ENCODE peak calls at places on chromosomes 11 and 22, in six cellular contexts. J, W, M, Y, I and Z are unnamed samples.

GRCh38 chr11:102317099-102317767 is at the start of gene BIRC3:
- DNase-seq in J (peak; percentile 90), W (peak; percentile 69), M (peak; percentile 90), Y (peak; percentile 86), I (peak; percentile 77), Z (peak; percentile 44)

GRCh38 chr11:26144309-26144690 is 187.6 kb upstream of the ANO3 start:
- DNase-seq in J (no peak), W (no peak), M (no peak), Y (no peak), I (no peak), Z (no peak)

GRCh38 chr11:78451371-78452150 is 33.9 kb upstream of the GAB2 start:
- DNase-seq in J (no peak), W (no peak), M (no peak), Y (no peak), I (no peak), Z (no peak)

GRCh38 chr11:73386026-73386425 is 9.8 kb downstream of the RELT start:
- DNase-seq in J (no peak), W (no peak), M (no peak), Y (peak; percentile 71), I (no peak), Z (no peak)

GRCh38 chr22:24026733-24027132 is 15.6 kb downstream of the CABIN1 start:
- DNase-seq in J (no peak), W (no peak), M (no peak), Y (no peak), I (no peak), Z (no peak)

GRCh38 chr22:19873138-19873959 is 18.7 kb upstream of the GNB1L start:
- DNase-seq in J (no peak), W (peak; percentile 8), M (no peak), Y (peak; percentile 34), I (no peak), Z (no peak)

GRCh38 chr11:70595452-70595851 is 197.1 kb downstream of the CTTN start:
- DNase-seq in J (no peak), W (no peak), M (no peak), Y (peak; percentile 24), I (no peak), Z (no peak)

GRCh38 chr11:77386178-77386577 is 84.7 kb upstream of the GDPD4 start:
- DNase-seq in J (no peak), W (no peak), M (no peak), Y (no peak), I (no peak), Z (no peak)

GRCh38 chr11:70251583-70252285 is 18.8 kb upstream of the PPFIA1 start:
- DNase-seq in J (no peak), W (no peak), M (no peak), Y (peak; percentile 17), I (no peak), Z (no peak)

GRCh38 chr11:77517226-77517625 is 43.3 kb upstream of the PAK1 start:
- DNase-seq in J (no peak), W (no peak), M (no peak), Y (no peak), I (no peak), Z (no peak)

GRCh38 chr11:119671561-119672015 is 57.4 kb downstream of the NECTIN1 start:
- DNase-seq in J (no peak), W (peak; percentile 45), M (no peak), Y (peak; percentile 64), I (no peak), Z (no peak)

GRCh38 chr11:69950621-69951020 is 127.5 kb upstream of the ANO1 start:
- DNase-seq in J (no peak), W (no peak), M (no peak), Y (peak; percentile 4), I (no peak), Z (no peak)

GRCh38 chr11:64712430-64713030 is 10.5 kb downstream of the NRXN2 start:
- DNase-seq in J (no peak), W (no peak), M (no peak), Y (no peak), I (no peak), Z (no peak)

GRCh38 chr22:37018815-37019308 is 385 bp downstream of the TST start:
- DNase-seq in J (peak; percentile 67), W (peak; percentile 87), M (no peak), Y (peak; percentile 84), I (no peak), Z (no peak)

GRCh38 chr11:106228996-106229395 is 151.5 kb downstream of the AASDHPPT start:
- DNase-seq in J (no peak), W (no peak), M (no peak), Y (no peak), I (no peak), Z (no peak)

GRCh38 chr22:32378703-32379272 is 21.1 kb downstream of the RFPL3 start:
- DNase-seq in J (no peak), W (no peak), M (peak; percentile 33), Y (no peak), I (no peak), Z (no peak)

GRCh38 chr11:120835601-120836228 is 188.2 kb upstream of the TBCEL start:
- DNase-seq in J (no peak), W (no peak), M (peak; percentile 61), Y (no peak), I (peak; percentile 30), Z (peak; percentile 60)

GRCh38 chr22:44024288-44024908 is at the start of gene PARVB:
- DNase-seq in J (no peak), W (peak; percentile 29), M (peak; percentile 47), Y (peak; percentile 69), I (peak; percentile 6), Z (no peak)

GRCh38 chr11:2696461-2696860 is 3.3 kb downstream of the KCNQ1OT1 start:
- DNase-seq in J (no peak), W (no peak), M (no peak), Y (no peak), I (no peak), Z (no peak)

GRCh38 chr11:132312616-132313210 is 942.3 kb downstream of the NTM start:
- DNase-seq in J (no peak), W (no peak), M (no peak), Y (no peak), I (no peak), Z (peak; percentile 27)

GRCh38 chr11:61683116-61683515 is 2.9 kb downstream of the DAGLA start:
- DNase-seq in J (no peak), W (no peak), M (no peak), Y (no peak), I (no peak), Z (no peak)

GRCh38 chr11:113550179-113550578 is 75.0 kb upstream of the DRD2 start:
- DNase-seq in J (no peak), W (no peak), M (no peak), Y (no peak), I (no peak), Z (no peak)

GRCh38 chr22:36569999-36570398 is 41.0 kb upstream of the EIF3D start:
- DNase-seq in J (no peak), W (no peak), M (no peak), Y (no peak), I (no peak), Z (no peak)

GRCh38 chr11:21072517-21072916 is 403.1 kb downstream of the NELL1 start:
- DNase-seq in J (no peak), W (no peak), M (no peak), Y (no peak), I (no peak), Z (no peak)